ENCODE peak calls at places on chromosomes 5 and 9, in four cellular contexts. C is body of pancreas, Z is aorta, P is right lobe of liver. J is an unnamed sample. For H3K36me3, the result is how much of the 10 kb centered on the place peaks cover.

GRCh38 chr5:112407666-112408065 is 11.4 kb downstream of the EPB41L4A start:
- ATAC-seq in C (no peak), Z (no peak), P (no peak), J (no peak)

GRCh38 chr9:93468763-93469456 is 15.5 kb upstream of the FAM120AOS start:
- ATAC-seq in C (no peak), Z (peak), P (peak), J (peak)

GRCh38 chr5:168109441-168109840 is 182.0 kb upstream of the WWC1 start:
- ATAC-seq in C (no peak), Z (no peak), P (no peak), J (no peak)

GRCh38 chr5:159504106-159504856 is 174.0 kb upstream of the IL12B start:
- ATAC-seq in C (no peak), Z (peak), P (no peak), J (no peak)

GRCh38 chr5:44927335-44927734 is 118.6 kb downstream of the MRPS30 start:
- ATAC-seq in C (no peak), Z (no peak), P (no peak), J (no peak)

GRCh38 chr5:150342583-150342982 is 14.9 kb upstream of the TCOF1 start:
- ATAC-seq in C (no peak), Z (no peak), P (no peak), J (no peak)

GRCh38 chr5:77627869-77628674 is 10.4 kb downstream of the OTP start:
- ATAC-seq in C (no peak), Z (no peak), P (no peak), J (no peak)

GRCh38 chr5:9354336-9355081 is 191.4 kb downstream of the SEMA5A start:
- ATAC-seq in C (no peak), Z (no peak), P (peak), J (no peak)

GRCh38 chr5:132225165-132226032 is 2.3 kb downstream of the P4HA2 start:
- ATAC-seq in C (no peak), Z (peak), P (no peak), J (peak)

GRCh38 chr5:6452622-6453504 is 4.2 kb downstream of the UBE2QL1 start:
- ATAC-seq in C (no peak), Z (no peak), P (no peak), J (no peak)

GRCh38 chr5:162193012-162193411 is 125.4 kb downstream of the GABRG2 start:
- ATAC-seq in C (no peak), Z (no peak), P (no peak), J (no peak)

GRCh38 chr9:92170848-92171247 is 55.6 kb upstream of the SPTLC1 start:
- ATAC-seq in C (no peak), Z (no peak), P (peak), J (no peak)

GRCh38 chr5:67814569-67815311 is 400.8 kb upstream of the PIK3R1 start:
- ATAC-seq in C (no peak), Z (peak), P (no peak), J (no peak)

GRCh38 chr5:142542906-142543305 is 143.0 kb downstream of the FGF1 start:
- ATAC-seq in C (peak), Z (peak), P (peak), J (peak)

GRCh38 chr5:56279291-56279690 is 46.2 kb upstream of the ANKRD55 start:
- ATAC-seq in C (no peak), Z (no peak), P (no peak), J (no peak)

GRCh38 chr5:10376530-10376929 is 23.0 kb downstream of the MARCHF6 start:
- ATAC-seq in C (no peak), Z (no peak), P (no peak), J (no peak)

GRCh38 chr5:137856916-137857862 is 10.5 kb upstream of the MYOT start:
- ATAC-seq in C (no peak), Z (no peak), P (no peak), J (no peak)

GRCh38 chr9:115691097-115691496 is 462.5 kb upstream of the PAPPA start:
- ATAC-seq in C (peak), Z (peak), P (no peak), J (peak)

GRCh38 chr5:39648539-39649200 is 223.9 kb upstream of the DAB2 start:
- ATAC-seq in C (peak), Z (no peak), P (peak), J (no peak)

GRCh38 chr5:116436674-116437350 is 137.8 kb downstream of the SEMA6A start:
- ATAC-seq in C (no peak), Z (no peak), P (peak), J (no peak)

GRCh38 chr5:142869883-142870282 is 99.7 kb downstream of the ARHGAP26 start:
- ATAC-seq in C (no peak), Z (no peak), P (no peak), J (peak)

GRCh38 chr5:6019612-6020011 is 358.7 kb downstream of the MED10 start:
- ATAC-seq in C (no peak), Z (no peak), P (no peak), J (no peak)

GRCh38 chr9:87609002-87609401 is 111.3 kb downstream of the DAPK1 start:
- ATAC-seq in C (no peak), Z (no peak), P (no peak), J (no peak)

GRCh38 chr5:179620293-179620692 is 3.2 kb downstream of the HNRNPH1 start:
- ATAC-seq in C (no peak), Z (no peak), P (no peak), J (no peak)
- H3K36me3 ChIP-seq in C (under half), Z (under half), P (half or more), J (half or more)

DNA sequence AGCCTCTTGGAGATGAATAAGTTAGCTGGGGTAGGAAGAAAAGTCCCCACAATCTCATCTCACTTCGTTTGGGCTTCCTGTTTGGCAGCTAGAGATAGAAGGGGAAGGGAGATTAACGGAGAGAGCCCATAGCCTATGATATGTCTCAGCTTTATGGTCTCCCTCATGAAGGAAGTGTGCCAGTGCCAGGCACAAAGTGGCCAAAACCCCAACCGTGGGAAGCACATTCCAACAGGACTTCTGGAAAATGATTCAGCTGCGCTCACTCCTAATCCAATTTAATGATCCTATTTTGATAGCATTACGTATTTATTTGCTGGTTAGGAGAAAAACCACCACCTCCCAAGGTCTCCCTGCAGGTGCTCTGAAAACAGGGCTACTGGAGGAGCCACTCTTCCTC is 303.1 kb upstream of the CLINT1 start:
- ATAC-seq in C (no peak), Z (no peak), P (no peak), J (no peak)
- H3K36me3 ChIP-seq in C (under half), Z (under half), P (under half), J (under half)

GRCh38 chr5:158068964-158069363 is 210.0 kb upstream of the CLINT1 start:
- ATAC-seq in C (no peak), Z (no peak), P (peak), J (no peak)

GRCh38 chr5:158074597-158074991 is 215.6 kb upstream of the CLINT1 start:
- ATAC-seq in C (no peak), Z (no peak), P (no peak), J (no peak)

GRCh38 chr5:158064331-158065123 is 205.6 kb upstream of the CLINT1 start:
- ATAC-seq in C (no peak), Z (no peak), P (peak), J (no peak)

GRCh38 chr5:158070855-158071254 is 211.9 kb upstream of the CLINT1 start:
- ATAC-seq in C (no peak), Z (no peak), P (no peak), J (no peak)

DNA sequence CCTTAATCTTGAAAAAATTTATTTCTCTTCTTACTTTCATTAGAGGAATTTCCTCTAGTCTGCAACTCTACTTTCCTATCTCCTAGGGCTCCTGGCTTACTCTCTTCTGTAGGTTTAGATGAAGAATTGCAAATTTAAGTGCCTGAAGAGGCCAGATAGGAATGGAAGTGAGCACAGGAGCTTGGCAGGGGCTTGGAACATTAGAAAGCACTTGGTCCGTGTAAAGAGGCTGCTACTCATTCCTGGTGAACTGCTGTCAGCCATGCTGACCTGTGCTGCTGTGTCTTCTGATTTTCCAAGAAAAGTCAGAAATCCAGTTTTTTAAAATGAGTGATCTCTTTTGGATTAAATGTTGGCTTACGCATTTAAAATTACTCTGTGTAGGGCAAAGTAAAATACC is 210.9 kb upstream of the CLINT1 start:
- ATAC-seq in C (no peak), Z (no peak), P (no peak), J (no peak)
- H3K36me3 ChIP-seq in C (under half), Z (under half), P (under half), J (under half)

DNA sequence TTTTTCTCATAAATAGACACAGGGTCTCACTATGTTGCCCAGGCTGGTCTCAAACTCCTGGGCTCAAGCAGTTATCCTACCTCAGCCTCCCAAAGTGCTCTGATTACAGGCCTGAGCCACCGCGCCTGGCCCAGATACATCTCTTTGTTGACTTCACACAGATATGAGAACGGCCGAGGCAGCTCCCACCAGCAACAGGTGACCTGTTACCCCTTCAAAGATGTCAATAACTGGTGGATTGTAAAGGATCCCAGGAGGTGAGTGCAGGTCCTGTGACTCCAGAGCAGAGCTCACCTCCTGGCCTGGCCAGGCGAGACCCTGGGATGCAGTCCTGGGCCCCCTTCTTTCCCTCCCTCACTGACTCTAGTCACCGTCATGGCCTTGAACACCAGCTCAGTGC is 9.2 kb downstream of the POMT1 start:
- ATAC-seq in C (no peak), Z (no peak), P (no peak), J (no peak)
- H3K36me3 ChIP-seq in C (under half), Z (under half), P (under half), J (half or more)

DNA sequence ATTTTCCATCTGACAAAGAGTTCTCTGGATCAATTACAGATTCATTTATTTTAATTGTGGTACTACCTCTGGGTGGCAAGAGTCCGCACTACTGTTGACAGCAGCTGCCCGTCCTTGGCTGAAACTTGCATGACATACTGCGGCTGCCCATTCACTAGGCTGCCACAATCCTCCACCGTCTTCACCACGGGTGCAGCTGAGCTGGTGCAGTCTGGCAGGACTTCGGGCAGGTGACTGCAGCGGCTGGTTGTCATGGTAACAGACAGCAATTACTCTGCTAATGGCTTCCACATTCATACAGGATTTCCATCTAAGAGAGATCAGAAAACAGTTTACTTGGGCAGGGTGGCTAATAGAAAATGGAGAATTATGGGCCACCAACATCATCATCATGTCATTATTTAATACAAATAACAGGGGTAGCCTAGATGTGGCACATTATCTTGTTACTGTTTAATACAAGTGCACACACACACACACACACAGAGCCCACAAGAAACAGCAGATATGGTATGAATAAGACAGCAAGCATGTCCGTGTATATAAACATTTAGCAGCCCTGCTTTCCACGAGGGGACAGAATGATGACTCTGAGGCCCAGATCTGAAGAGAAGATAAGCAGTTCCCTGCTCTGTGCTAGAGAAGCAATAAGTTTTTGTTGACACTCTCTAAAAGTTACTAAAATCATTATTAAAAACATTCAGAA is 112.3 kb downstream of the MARCHF3 start:
- ATAC-seq in C (no peak), Z (no peak), P (no peak), J (no peak)
- H3K36me3 ChIP-seq in C (under half), Z (under half), P (under half), J (under half)

DNA sequence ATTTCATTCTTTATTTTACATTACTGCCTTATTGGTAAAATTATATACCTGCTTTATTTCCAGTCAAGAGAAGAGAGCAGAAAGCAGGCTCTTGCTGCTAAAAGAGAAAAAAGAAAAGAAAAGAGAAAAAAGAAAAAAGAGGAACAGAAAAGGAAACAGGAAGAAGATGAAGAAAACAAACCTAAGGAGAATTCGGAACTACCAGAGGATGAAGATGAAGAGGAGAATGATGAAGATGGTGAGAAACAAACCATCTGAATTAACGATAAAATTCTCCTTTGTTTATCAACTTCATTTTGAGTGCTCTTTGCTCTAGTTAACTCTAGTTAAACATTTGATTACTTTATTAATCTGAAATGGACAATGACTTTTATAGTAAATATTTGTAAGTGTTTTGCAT is 23.5 kb upstream of the EIF4EBP3 start:
- ATAC-seq in C (no peak), Z (no peak), P (no peak), J (no peak)
- H3K36me3 ChIP-seq in C (under half), Z (under half), P (under half), J (under half)

DNA sequence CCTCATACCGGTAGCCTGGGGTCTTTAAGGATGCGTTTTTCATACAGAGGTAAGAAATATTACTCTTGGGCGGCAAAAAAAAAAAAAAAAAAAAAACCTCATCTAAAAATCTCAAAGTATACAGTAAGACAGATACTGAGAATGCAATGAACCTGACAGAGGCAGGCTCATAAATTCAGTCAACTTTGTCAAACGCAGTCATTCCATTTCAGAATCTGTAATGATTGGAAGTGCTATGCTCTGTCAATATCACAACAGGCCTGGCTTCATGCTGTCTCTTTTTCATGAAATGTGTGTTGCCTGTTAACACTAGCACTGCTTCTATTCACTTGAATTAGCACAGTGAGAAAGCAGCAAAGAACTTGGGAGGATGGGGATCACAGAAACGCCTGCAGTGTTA is 200.2 kb upstream of the EFNA5 start:
- ATAC-seq in C (no peak), Z (no peak), P (no peak), J (no peak)
- H3K36me3 ChIP-seq in C (under half), Z (under half), P (under half), J (under half)

DNA sequence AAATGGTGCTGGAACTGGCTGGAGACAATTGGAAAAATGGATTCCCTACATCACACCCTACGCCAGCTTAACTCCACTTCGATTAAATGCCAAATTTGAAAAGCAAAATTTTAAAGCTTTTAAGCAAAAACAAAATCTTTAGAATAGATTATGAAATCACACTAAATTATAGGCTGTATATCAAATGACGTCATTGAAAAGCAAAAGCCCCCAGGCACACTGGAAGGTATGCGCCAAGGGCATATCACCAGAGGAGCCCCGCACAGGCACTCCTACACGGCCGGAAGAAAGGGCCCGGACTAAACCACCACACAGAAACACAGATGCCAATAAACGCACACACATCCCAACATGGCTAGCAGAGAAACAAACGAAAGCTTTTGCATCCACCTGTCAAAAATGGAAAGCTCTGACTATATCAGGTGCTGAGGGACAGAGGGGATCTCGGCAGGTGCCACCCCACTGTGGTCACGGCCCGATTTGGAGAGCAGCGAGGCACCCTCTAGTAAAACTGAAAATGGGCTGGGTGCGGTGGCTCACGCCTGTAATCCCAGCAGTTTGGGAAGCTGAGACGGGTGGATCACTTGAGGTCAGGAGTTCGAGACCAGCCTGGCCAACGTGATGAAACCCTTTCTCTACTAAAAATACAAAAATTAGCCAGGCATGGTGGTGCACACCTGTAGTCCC is 17.0 kb upstream of the MXD3 start:
- ATAC-seq in C (no peak), Z (no peak), P (no peak), J (no peak)
- H3K36me3 ChIP-seq in C (under half), Z (under half), P (under half), J (under half)

GRCh38 chr9:109269839-109270238 is 51.0 kb downstream of the EPB41L4B start:
- ATAC-seq in C (no peak), Z (no peak), P (no peak), J (no peak)

GRCh38 chr9:109272045-109272444 is 48.8 kb downstream of the EPB41L4B start:
- ATAC-seq in C (no peak), Z (no peak), P (no peak), J (no peak)

GRCh38 chr9:109270441-109270840 is 50.4 kb downstream of the EPB41L4B start:
- ATAC-seq in C (no peak), Z (no peak), P (no peak), J (no peak)

GRCh38 chr9:109272745-109273144 is 48.1 kb downstream of the EPB41L4B start:
- ATAC-seq in C (no peak), Z (no peak), P (no peak), J (no peak)

GRCh38 chr9:109270971-109271900 is 49.6 kb downstream of the EPB41L4B start:
- ATAC-seq in C (no peak), Z (no peak), P (no peak), J (no peak)
- H3K36me3 ChIP-seq in C (under half), Z (under half), P (under half), J (under half)